ENCODE peak calls at places on chromosomes 11 and 22, in seven cellular contexts. T, C, V, K, U, G and F are unnamed samples.

GRCh38 chr22:45577746-45578523 is 75.3 kb downstream of the FBLN1 start:
- DNase-seq in V (peak; percentile 41), K (peak; percentile 73), G (peak; percentile 84), U (peak; percentile 41), T (peak; percentile 80), C (peak; percentile 88), F (peak; percentile 44)

GRCh38 chr11:12100886-12101285 is 9.5 kb upstream of the MICAL2 start:
- DNase-seq in V (no peak), U (no peak), G (no peak), K (no peak), T (no peak), C (peak; percentile 22), F (no peak)

GRCh38 chr11:1729692-1730011 is 20.7 kb downstream of the IFITM10 start:
- DNase-seq in G (no peak), K (no peak), U (no peak), C (no peak), V (no peak), T (no peak), F (no peak)

GRCh38 chr22:37485006-37485713 is 1.0 kb downstream of the MFNG start:
- DNase-seq in U (no peak), V (no peak), C (no peak), G (no peak), T (peak; percentile 75), K (no peak), F (no peak)

GRCh38 chr11:130553306-130553705 is 104.9 kb downstream of the ADAMTS15 start:
- DNase-seq in G (no peak), K (peak; percentile 39), C (peak; percentile 48), T (no peak), V (no peak), U (peak; percentile 34), F (no peak)

GRCh38 chr22:27197618-27198017 is 540.2 kb downstream of the MIAT start:
- DNase-seq in K (no peak), C (no peak), U (no peak), T (no peak), V (no peak), G (no peak), F (no peak)

GRCh38 chr11:109902764-109903436 is 190.3 kb upstream of the ZC3H12C start:
- DNase-seq in U (no peak), G (no peak), C (peak; percentile 5), T (no peak), K (no peak), V (no peak), F (no peak)

GRCh38 chr11:96197221-96197620 is 145.8 kb downstream of the MAML2 start:
- DNase-seq in V (no peak), G (no peak), U (no peak), T (no peak), K (no peak), C (no peak), F (no peak)

GRCh38 chr11:44003736-44004451 is 43.9 kb upstream of the ACCSL start:
- DNase-seq in U (no peak), G (peak; percentile 16), T (no peak), C (no peak), V (no peak), K (no peak), F (no peak)

GRCh38 chr22:33902073-33902472 is 18.2 kb downstream of the LARGE1 start:
- DNase-seq in C (no peak), G (no peak), U (no peak), V (no peak), T (no peak), K (no peak), F (no peak)

GRCh38 chr11:122910775-122911174 is 28.2 kb downstream of the JHY start:
- DNase-seq in T (peak; percentile 13), K (peak; percentile 38), V (no peak), U (peak; percentile 27), G (no peak), C (peak; percentile 52), F (no peak)

GRCh38 chr11:76237914-76238313 is 31.6 kb upstream of the WNT11 start:
- DNase-seq in U (no peak), G (no peak), V (no peak), C (peak; percentile 42), K (peak; percentile 13), T (peak; percentile 18), F (no peak)

GRCh38 chr22:28560005-28560742 is 119.5 kb downstream of the TTC28 start:
- DNase-seq in V (peak; percentile 3), K (peak; percentile 82), T (no peak), U (peak; percentile 14), C (peak; percentile 72), G (no peak), F (no peak)

GRCh38 chr11:2655834-2656622 is 43.8 kb downstream of the KCNQ1OT1 start:
- DNase-seq in U (no peak), T (no peak), C (peak; percentile 48), K (peak; percentile 51), V (no peak), G (no peak), F (peak; percentile 15)

GRCh38 chr11:124875401-124875800 is 10.2 kb downstream of the ROBO3 start:
- DNase-seq in U (no peak), G (no peak), T (no peak), C (no peak), K (no peak), V (no peak), F (no peak)

GRCh38 chr11:66886671-66887221 is 29.9 kb downstream of the LRFN4 start:
- DNase-seq in G (peak; percentile 58), C (peak; percentile 86), V (no peak), K (peak; percentile 18), T (no peak), U (no peak), F (no peak)

GRCh38 chr22:19111140-19111539 is 11.1 kb downstream of the DGCR2 start:
- DNase-seq in T (no peak), V (no peak), G (no peak), C (no peak), K (no peak), U (no peak), F (no peak)

GRCh38 chr22:50502628-50503474 is 4.7 kb downstream of the LMF2 start:
- DNase-seq in T (no peak), U (no peak), C (no peak), V (no peak), G (no peak), K (no peak), F (no peak)

GRCh38 chr11:114953039-114953438 is 274.7 kb downstream of the NXPE2 start:
- DNase-seq in T (peak; percentile 3), C (no peak), K (no peak), G (no peak), V (no peak), U (no peak), F (no peak)

GRCh38 chr11:55106391-55106790 is 155.6 kb upstream of the TRIM48 start:
- DNase-seq in V (no peak), T (no peak), C (no peak), U (no peak), G (no peak), K (no peak), F (no peak)

GRCh38 chr11:16831281-16832192 is 93.1 kb downstream of the C11orf58 start:
- DNase-seq in T (no peak), G (no peak), K (no peak), U (no peak), C (peak; percentile 25), V (no peak), F (no peak)

GRCh38 chr11:76783294-76783900 is at the start of gene TSKU:
- DNase-seq in T (no peak), U (no peak), C (peak; percentile 33), G (no peak), V (no peak), K (no peak), F (no peak)

GRCh38 chr11:13008625-13009475 is at the start of gene RASSF10:
- DNase-seq in G (peak; percentile 94), V (no peak), C (peak; percentile 5), U (no peak), K (no peak), T (no peak), F (no peak)

GRCh38 chr11:61119055-61119454 is 16.8 kb downstream of the CD5 start:
- DNase-seq in U (no peak), C (no peak), V (no peak), G (no peak), K (no peak), T (no peak), F (no peak)

GRCh38 chr11:13963169-13963948 is 836 bp downstream of the SPON1 start:
- DNase-seq in U (no peak), C (no peak), G (no peak), K (peak; percentile 17), T (no peak), V (no peak), F (no peak)

GRCh38 chr11:100830978-100831732 is 144.1 kb downstream of the ARHGAP42 start:
- DNase-seq in U (no peak), T (no peak), G (no peak), C (peak; percentile 71), K (peak; percentile 81), V (no peak), F (no peak)

GRCh38 chr11:57424802-57425564 is 1.9 kb downstream of the SLC43A3 start:
- DNase-seq in V (peak; percentile 66), C (peak; percentile 95), T (peak; percentile 97), U (peak; percentile 56), K (peak; percentile 95), G (peak; percentile 56), F (no peak)

GRCh38 chr11:108111126-108111525 is 10.2 kb upstream of the ACAT1 start:
- DNase-seq in C (no peak), T (no peak), V (no peak), G (no peak), U (no peak), K (no peak), F (no peak)
- TF ChIP-seq CTCF in C (no peak), T (no peak), V (no peak), G (no peak), U (no peak), K (no peak), F (no peak)

GRCh38 chr11:5989203-5989602 is 2.4 kb upstream of the OR52L1 start:
- DNase-seq in C (no peak), T (no peak), U (no peak), V (no peak), K (no peak), G (no peak), F (no peak)

GRCh38 chr11:5986885-5987284 is at the start of gene OR52L1:
- DNase-seq in K (no peak), C (no peak), G (no peak), V (no peak), T (no peak), U (no peak), F (no peak)

DNA sequence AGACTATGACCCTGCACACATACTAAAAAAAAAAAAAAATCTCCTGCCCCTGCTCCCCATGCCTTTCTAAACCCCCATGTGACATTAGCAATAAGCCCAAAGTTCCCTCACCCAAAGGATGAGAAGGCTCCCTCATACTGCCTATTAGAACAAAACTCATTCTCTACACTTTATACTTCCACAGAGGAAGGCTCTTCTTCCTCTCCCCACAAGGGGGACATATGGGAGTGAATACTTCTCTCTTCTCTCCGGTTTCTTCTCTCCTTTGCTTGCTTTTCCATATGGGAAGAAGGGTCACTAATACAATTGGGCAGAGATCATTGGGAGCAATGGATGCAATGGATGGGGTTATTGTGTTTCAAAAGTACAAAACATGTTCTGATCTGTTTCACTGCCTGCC is 3.3 kb downstream of the OR52L1 start:
- DNase-seq in G (no peak), V (no peak), C (no peak), T (no peak), K (no peak), U (no peak), F (no peak)
- TF ChIP-seq CTCF in G (no peak), V (no peak), C (no peak), T (no peak), K (no peak), U (no peak), F (no peak)

GRCh38 chr11:62122076-62122475 is 1.7 kb upstream of the INCENP start:
- DNase-seq in U (no peak), K (no peak), V (no peak), C (peak; percentile 14), T (no peak), G (no peak), F (no peak)
- TF ChIP-seq CTCF in U (no peak), K (peak; percentile 22), V (peak; percentile 41), C (peak; percentile 12), T (peak; percentile 17), G (no peak), F (peak; percentile 1)

GRCh38 chr22:25081409-25081824 is 118.2 kb upstream of the CRYBB3 start:
- DNase-seq in U (no peak), K (peak; percentile 4), C (peak; percentile 15), V (no peak), T (peak; percentile 63), G (peak; percentile 57), F (no peak)
- TF ChIP-seq CTCF in U (peak; percentile 20), K (peak; percentile 24), C (peak; percentile 48), V (peak; percentile 41), T (peak; percentile 48), G (peak; percentile 49), F (peak; percentile 28)